ENCODE peak calls at places on chromosomes 5 and 9, in nine cellular contexts. D is sigmoid colon, U is thyroid gland, E is ovary, K is fibroblast of lung, G is lung, Z is trophoblast cell, T is right lobe of liver, B is adrenal gland. H is an unnamed sample. For H3K4me1 and H3K36me3, the result is how much of the 10 kb centered on the place peaks cover.

GRCh38 chr5:21810737-21811316 is 1042.3 kb downstream of the CDH12 start:
- DNase-seq in U (no peak), K (peak), T (no peak), B (no peak), E (no peak), G (no peak), Z (peak), D (no peak), H (no peak)

GRCh38 chr5:169763437-169764301 is 126.6 kb downstream of the DOCK2 start:
- DNase-seq in G (no peak), E (no peak), Z (no peak), B (peak), K (peak), U (no peak), T (no peak), D (no peak), H (no peak)

GRCh38 chr5:114319821-114320220 is 42.0 kb upstream of the KCNN2 start:
- DNase-seq in B (no peak), G (no peak), D (no peak), E (no peak), K (peak), U (no peak), Z (no peak), T (no peak), H (no peak)

GRCh38 chr5:159496773-159497172 is 166.5 kb upstream of the IL12B start:
- DNase-seq in E (no peak), D (no peak), T (no peak), G (no peak), Z (no peak), B (no peak), U (no peak), K (no peak), H (no peak)

GRCh38 chr9:127531676-127532075 is 80.4 kb downstream of the LRSAM1 start:
- DNase-seq in T (no peak), Z (no peak), K (no peak), U (no peak), E (no peak), B (no peak), G (no peak), D (no peak), H (no peak)

GRCh38 chr5:142145106-142145900 is 36.7 kb downstream of the NDFIP1 start:
- DNase-seq in E (no peak), K (peak), Z (peak), U (peak), G (peak), T (peak), B (peak), D (peak), H (peak)

GRCh38 chr5:150258126-150258525 is 31.4 kb downstream of the CAMK2A start:
- DNase-seq in U (no peak), B (no peak), Z (no peak), T (no peak), K (no peak), G (no peak), E (no peak), D (no peak), H (no peak)

GRCh38 chr9:26579047-26579446 is 313.6 kb downstream of the CAAP1 start:
- DNase-seq in T (no peak), B (no peak), D (no peak), G (no peak), K (no peak), Z (no peak), E (no peak), U (no peak), H (no peak)

GRCh38 chr5:84693256-84693655 is 308.6 kb upstream of the EDIL3 start:
- DNase-seq in B (no peak), U (no peak), Z (no peak), D (no peak), G (no peak), K (no peak), T (no peak), E (no peak), H (no peak)

GRCh38 chr9:114117996-114118830 is 19.1 kb upstream of the KIF12 start:
- DNase-seq in U (peak), B (no peak), G (peak), D (no peak), E (no peak), Z (no peak), T (peak), K (no peak), H (no peak)

GRCh38 chr5:17951392-17952169 is 317.3 kb downstream of the TAF11L14 start:
- DNase-seq in Z (peak), K (no peak), E (no peak), G (no peak), D (no peak), B (no peak), T (no peak), U (no peak), H (no peak)

GRCh38 chr9:127786773-127787123 is 914 bp downstream of the CDK9 start:
- DNase-seq in G (no peak), B (no peak), K (peak), U (no peak), T (no peak), D (no peak), Z (peak), E (no peak), H (peak)

GRCh38 chr5:86623785-86624483 is 6.2 kb downstream of the COX7C start:
- DNase-seq in D (no peak), B (no peak), K (no peak), U (no peak), E (no peak), Z (no peak), T (no peak), G (no peak), H (no peak)

GRCh38 chr5:137296213-137296702 is 202.9 kb downstream of the SPOCK1 start:
- DNase-seq in E (no peak), T (no peak), K (no peak), B (no peak), Z (peak), U (peak), G (no peak), D (no peak), H (no peak)

GRCh38 chr5:97840643-97841042 is 657.6 kb upstream of the RIOK2 start:
- DNase-seq in G (no peak), K (no peak), T (no peak), B (no peak), D (no peak), U (no peak), Z (no peak), E (no peak), H (no peak)

GRCh38 chr9:93477397-93477796 is 24.0 kb upstream of the FAM120AOS start:
- DNase-seq in T (no peak), E (no peak), B (no peak), D (no peak), K (no peak), Z (no peak), G (no peak), U (no peak), H (no peak)

GRCh38 chr5:34686762-34687268 is 30.7 kb downstream of the RAI14 start:
- DNase-seq in G (peak), B (peak), K (peak), D (peak), Z (peak), E (peak), T (peak), U (peak), H (peak)

GRCh38 chr5:176737001-176737745 is 73.2 kb upstream of the UNC5A start:
- DNase-seq in E (peak), T (peak), K (no peak), Z (no peak), B (no peak), G (no peak), D (peak), U (no peak), H (no peak)

GRCh38 chr5:93584531-93585053 is 1.6 kb downstream of the NR2F1 start:
- DNase-seq in U (no peak), K (no peak), D (no peak), E (peak), Z (no peak), T (no peak), G (no peak), B (peak), H (no peak)

GRCh38 chr5:153352685-153353219 is 137.7 kb upstream of the GRIA1 start:
- DNase-seq in Z (no peak), D (no peak), U (no peak), G (no peak), K (no peak), T (no peak), B (no peak), E (no peak), H (no peak)

GRCh38 chr9:113596616-113597320 is 133.2 kb downstream of the RGS3 start:
- DNase-seq in G (no peak), U (no peak), Z (no peak), B (no peak), D (peak), K (no peak), T (no peak), E (no peak), H (peak)

GRCh38 chr5:2482778-2483177 is 268.7 kb downstream of the IRX2 start:
- DNase-seq in E (no peak), T (no peak), U (no peak), G (no peak), B (no peak), D (no peak), Z (no peak), K (no peak), H (no peak)

GRCh38 chr9:117247271-117247670 is 167.6 kb downstream of the ASTN2 start:
- DNase-seq in E (no peak), K (no peak), U (peak), D (no peak), B (no peak), G (no peak), Z (peak), T (no peak), H (no peak)

GRCh38 chr9:84301851-84302250 is 38.7 kb downstream of the SLC28A3 start:
- DNase-seq in B (no peak), D (no peak), T (no peak), G (no peak), Z (no peak), U (no peak), K (peak), E (no peak), H (no peak)

GRCh38 chr5:145858929-145859328 is 13.9 kb downstream of the GRXCR2 start:
- DNase-seq in T (no peak), G (no peak), U (no peak), K (no peak), Z (no peak), B (no peak), D (no peak), E (no peak), H (no peak)

GRCh38 chr5:178058321-178059012 is 54.9 kb upstream of the N4BP3 start:
- DNase-seq in E (no peak), U (peak), Z (no peak), K (no peak), T (no peak), D (peak), G (peak), B (no peak), H (no peak)

GRCh38 chr9:123238364-123238763 is 30.0 kb downstream of the STRBP start:
- DNase-seq in E (no peak), T (no peak), K (no peak), U (no peak), D (no peak), B (no peak), G (no peak), Z (no peak), H (no peak)

GRCh38 chr9:126226991-126227937 is 99.4 kb upstream of the MVB12B start:
- DNase-seq in T (no peak), B (no peak), K (no peak), G (no peak), E (no peak), U (no peak), Z (no peak), D (no peak), H (no peak)

GRCh38 chr9:87063246-87063645 is 115.9 kb upstream of the GAS1 start:
- DNase-seq in D (no peak), G (no peak), B (no peak), Z (no peak), U (peak), T (no peak), E (no peak), K (no peak), H (no peak)

GRCh38 chr5:3153226-3153858 is 401.9 kb upstream of the IRX2 start:
- DNase-seq in B (no peak), U (no peak), D (no peak), E (no peak), G (no peak), Z (no peak), T (no peak), K (no peak), H (no peak)

GRCh38 chr9:112925058-112925641 is 34.5 kb upstream of the SLC46A2 start:
- DNase-seq in G (no peak), U (peak), Z (peak), B (peak), E (no peak), K (peak), D (no peak), T (no peak), H (no peak)

GRCh38 chr9:99023229-99023628 is 79.5 kb downstream of the COL15A1 start:
- DNase-seq in T (no peak), B (peak), D (no peak), G (no peak), K (no peak), Z (no peak), E (no peak), U (no peak), H (no peak)
- H3K4me1 ChIP-seq in T (under half), B (under half), D (under half), G (under half), K (under half), Z (under half), E (under half), U (under half), H (under half)

GRCh38 chr5:14319102-14319501 is 176.0 kb downstream of the TRIO start:
- DNase-seq in U (no peak), T (no peak), B (no peak), E (no peak), Z (no peak), K (no peak), D (no peak), G (no peak), H (no peak)
- H3K36me3 ChIP-seq in U (under half), T (under half), B (under half), E (under half), Z (under half), K (under half), D (under half), G (under half), H (under half)

GRCh38 chr5:56350595-56351170 is 117.6 kb upstream of the ANKRD55 start:
- DNase-seq in U (peak), B (peak), T (no peak), G (peak), D (peak), K (peak), Z (peak), E (peak), H (peak)
- H3K4me1 ChIP-seq in U (under half), B (under half), T (under half), G (under half), D (under half), K (under half), Z (under half), E (under half), H (under half)

DNA sequence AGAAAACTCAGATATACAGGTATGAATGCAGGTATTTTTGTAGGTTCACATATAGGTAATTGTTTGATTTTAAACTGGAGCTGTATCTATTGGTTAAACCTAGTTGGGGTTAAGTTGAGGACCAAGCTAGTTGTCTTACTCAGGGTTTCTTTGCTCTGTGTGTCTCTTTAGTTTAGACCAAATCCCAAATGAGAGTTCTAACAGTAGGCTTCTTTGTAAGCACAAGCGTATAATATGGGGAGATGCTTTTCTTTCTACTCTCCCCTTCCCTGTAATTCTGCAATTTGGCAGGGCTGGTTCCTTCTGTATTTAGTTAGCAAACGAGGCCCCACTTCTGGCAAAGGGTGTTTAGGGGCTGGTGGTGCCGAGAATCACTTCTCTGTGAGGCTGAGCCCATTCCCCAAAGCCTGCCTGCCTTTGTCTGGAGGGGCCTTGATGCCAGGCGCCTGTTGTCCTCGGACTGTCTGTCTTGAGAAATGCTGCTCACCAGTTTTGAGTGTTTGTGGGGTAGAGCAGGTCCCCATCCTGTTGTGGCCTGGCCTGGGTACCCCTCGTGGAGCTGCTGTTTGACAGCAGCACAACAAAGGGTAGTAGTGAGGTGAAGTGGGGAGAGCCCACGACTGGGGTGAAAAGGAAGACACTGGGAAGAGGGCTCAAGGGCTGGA is 259.3 kb downstream of the FANCC start:
- DNase-seq in B (no peak), Z (no peak), T (no peak), K (no peak), E (no peak), U (no peak), D (no peak), G (no peak), H (no peak)
- H3K36me3 ChIP-seq in B (under half), Z (under half), T (under half), K (under half), E (under half), U (under half), D (under half), G (under half), H (under half)

GRCh38 chr5:76431336-76431735 is 28.3 kb downstream of the IQGAP2 start:
- DNase-seq in Z (no peak), K (no peak), U (peak), B (no peak), E (no peak), D (no peak), G (no peak), T (no peak), H (no peak)
- H3K4me1 ChIP-seq in Z (under half), K (under half), U (under half), B (under half), E (under half), D (under half), G (under half), T (under half), H (under half)

GRCh38 chr5:10427978-10428377 is 13.7 kb upstream of the ROPN1L start:
- DNase-seq in Z (no peak), K (no peak), U (no peak), T (no peak), E (no peak), D (no peak), G (no peak), B (no peak), H (no peak)
- H3K36me3 ChIP-seq in Z (under half), K (under half), U (half or more), T (under half), E (under half), D (under half), G (under half), B (under half), H (under half)

GRCh38 chr9:136593581-136593980 is 47.7 kb upstream of the NOTCH1 start:
- DNase-seq in B (no peak), T (no peak), G (no peak), D (no peak), Z (no peak), E (no peak), K (no peak), U (no peak), H (no peak)
- H3K4me1 ChIP-seq in B (under half), T (under half), G (under half), D (under half), Z (under half), E (under half), K (under half), U (under half), H (under half)

GRCh38 chr9:134813841-134814240 is 66.8 kb upstream of the FCN2 start:
- DNase-seq in K (no peak), U (no peak), T (no peak), E (no peak), Z (no peak), B (no peak), G (no peak), D (no peak), H (no peak)
- H3K36me3 ChIP-seq in K (half or more), U (under half), T (under half), E (under half), Z (half or more), B (under half), G (under half), D (half or more), H (under half)

H was measured in mucosa of descending colon.